ENCODE peak calls at places on chromosome 12, in nine cellular contexts. F is Karpas-422; C is fibroblast of lung; B is CD8-positive, alpha-beta T cell; K is cardiac muscle cell; Q is H1; U is effector memory CD4-positive, alpha-beta T cell; L is lung; I is left lung. G is an unnamed sample. For H3K4me1, the result is how much of the 10 kb centered on the place peaks cover.

GRCh38 chr12:32400114-32400672 is 835 bp downstream of the FGD4 start:
- DNase-seq in F (no peak), C (no peak), B (no peak), K (peak), Q (peak), U (no peak), L (peak), I (no peak), G (no peak)

GRCh38 chr12:99381992-99382391 is 265.6 kb upstream of the GARIN6 start:
- DNase-seq in F (peak), C (no peak), B (no peak), K (no peak), Q (no peak), U (no peak), L (no peak), I (no peak), G (no peak)

GRCh38 chr12:68587448-68587873 is 23.2 kb upstream of the RAP1B start:
- DNase-seq in F (peak), C (no peak), B (peak), K (no peak), Q (no peak), U (no peak), L (no peak), I (no peak), G (no peak)

GRCh38 chr12:70366581-70367267 is 634 bp downstream of the KCNMB4 start:
- DNase-seq in F (peak), C (peak), B (peak), K (peak), Q (peak), U (peak), L (no peak), I (peak), G (peak)

GRCh38 chr12:46453428-46453827 is 80.9 kb upstream of the SLC38A2 start:
- DNase-seq in F (peak), C (no peak), B (no peak), K (no peak), Q (no peak), U (no peak), L (no peak), I (no peak), G (no peak)

GRCh38 chr12:24111101-24111500 is 161.6 kb upstream of the SOX5 start:
- DNase-seq in F (no peak), C (peak), B (no peak), K (no peak), Q (no peak), U (no peak), L (no peak), I (no peak), G (no peak)

GRCh38 chr12:6336079-6336858 is 5.6 kb downstream of the TNFRSF1A start:
- DNase-seq in F (no peak), C (peak), B (peak), K (peak), Q (peak), U (peak), L (peak), I (peak), G (peak)

GRCh38 chr12:27193854-27194544 is 50.1 kb upstream of the STK38L start:
- DNase-seq in F (no peak), C (peak), B (no peak), K (peak), Q (no peak), U (no peak), L (no peak), I (no peak), G (peak)

GRCh38 chr12:26651566-26652188 is 181.3 kb downstream of the ITPR2 start:
- DNase-seq in F (peak), C (peak), B (no peak), K (peak), Q (peak), U (no peak), L (peak), I (no peak), G (no peak)

GRCh38 chr12:89305373-89305772 is 46.9 kb downstream of the DUSP6 start:
- DNase-seq in F (no peak), C (no peak), B (no peak), K (no peak), Q (no peak), U (no peak), L (no peak), I (no peak), G (no peak)

GRCh38 chr12:124681779-124682391 is 114.5 kb upstream of the NCOR2 start:
- DNase-seq in F (no peak), C (peak), B (no peak), K (no peak), Q (no peak), U (no peak), L (no peak), I (no peak), G (peak)
- H3K4me1 ChIP-seq in F (under half), C (under half), B (under half), K (under half), Q (under half), U (under half), L (under half), I (half or more), G (under half)

GRCh38 chr12:56628671-56629458 is 1.3 kb downstream of the BAZ2A start:
- DNase-seq in F (peak), C (peak), B (peak), K (peak), Q (peak), U (peak), L (peak), I (peak), G (peak)
- H3K4me1 ChIP-seq in F (half or more), C (under half), B (half or more), K (half or more), Q (under half), U (under half), L (under half), I (under half), G (under half)

GRCh38 chr12:62653740-62654139 is 187.1 kb downstream of the MON2 start:
- DNase-seq in F (no peak), C (no peak), B (no peak), K (no peak), Q (peak), U (no peak), L (no peak), I (no peak), G (no peak)
- H3K4me1 ChIP-seq in F (under half), C (under half), B (under half), K (under half), Q (under half), U (under half), L (under half), I (under half), G (under half)

GRCh38 chr12:75978677-75979076 is 52.9 kb downstream of the PHLDA1 start:
- DNase-seq in F (no peak), C (no peak), B (no peak), K (no peak), Q (no peak), U (no peak), L (no peak), I (no peak), G (no peak)

GRCh38 chr12:75977952-75978671 is 53.5 kb downstream of the PHLDA1 start:
- DNase-seq in F (no peak), C (peak), B (peak), K (no peak), Q (no peak), U (peak), L (peak), I (peak), G (peak)

GRCh38 chr12:75976113-75976512 is 55.5 kb downstream of the PHLDA1 start:
- DNase-seq in F (no peak), C (no peak), B (no peak), K (no peak), Q (no peak), U (no peak), L (no peak), I (no peak), G (no peak)

GRCh38 chr12:75976913-75977312 is 54.7 kb downstream of the PHLDA1 start:
- DNase-seq in F (no peak), C (no peak), B (no peak), K (no peak), Q (no peak), U (no peak), L (no peak), I (no peak), G (no peak)

DNA sequence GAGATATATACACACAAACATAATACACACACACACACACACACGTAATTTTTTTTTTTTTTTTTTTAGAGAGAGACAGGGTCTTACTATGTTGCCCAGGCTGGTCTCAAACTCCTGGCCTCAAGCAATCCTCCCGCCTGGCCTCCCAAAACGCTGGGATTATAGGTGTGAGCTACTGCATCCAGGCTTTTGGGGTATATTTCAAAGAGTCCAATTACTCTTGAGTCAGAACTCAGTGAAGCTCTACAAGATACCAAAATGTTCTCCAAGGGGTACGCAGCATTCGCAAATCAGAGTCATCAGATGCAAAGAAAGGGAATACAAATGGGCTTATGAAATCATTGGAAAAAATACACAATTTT is 54.0 kb downstream of the PHLDA1 start:
- DNase-seq in F (no peak), C (no peak), B (no peak), K (no peak), Q (no peak), U (no peak), L (no peak), I (no peak), G (no peak)
- H3K4me1 ChIP-seq in F (under half), C (under half), B (under half), K (under half), Q (under half), U (under half), L (under half), I (under half), G (under half)

DNA sequence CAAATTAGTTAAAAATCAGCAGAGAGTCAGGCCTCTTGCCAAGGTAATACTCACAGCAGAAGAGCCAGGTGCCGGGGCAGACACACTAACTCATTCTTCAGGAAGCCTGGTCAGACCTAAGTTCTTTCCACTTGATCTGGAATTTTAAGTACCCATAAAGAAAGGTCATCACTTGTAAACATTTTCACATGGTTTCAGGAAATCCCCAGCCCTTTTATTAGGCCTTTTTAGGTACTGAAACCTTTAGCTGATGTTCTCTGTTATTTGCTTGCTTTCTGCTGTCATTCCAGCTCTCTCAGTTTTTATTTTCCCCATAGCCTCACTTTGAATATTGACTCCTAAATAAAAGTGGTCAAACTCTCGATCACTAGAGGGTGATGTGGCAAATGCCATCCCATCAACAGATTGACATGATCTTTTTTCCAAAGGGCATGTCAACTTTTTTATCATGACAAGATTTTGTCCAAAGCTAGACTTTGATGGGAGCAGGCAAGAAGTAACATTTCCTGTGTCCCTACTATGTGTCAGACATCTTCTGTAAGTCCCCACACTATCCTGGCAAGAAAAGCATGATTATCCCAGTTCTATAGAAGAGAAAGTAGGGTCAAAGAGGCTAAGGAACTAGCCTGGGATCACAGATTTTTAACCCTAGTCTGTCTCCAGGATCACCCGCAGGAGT is 5.7 kb downstream of the ISCU start:
- DNase-seq in F (no peak), C (no peak), B (no peak), K (no peak), Q (no peak), U (no peak), L (no peak), I (no peak), G (no peak)
- H3K4me1 ChIP-seq in F (under half), C (under half), B (half or more), K (under half), Q (under half), U (under half), L (under half), I (under half), G (under half)

GRCh38 chr12:50515587-50515986 is 10.8 kb downstream of the DIP2B start:
- DNase-seq in F (no peak), C (no peak), B (no peak), K (no peak), Q (no peak), U (no peak), L (no peak), I (no peak), G (no peak)

GRCh38 chr12:50520345-50520744 is 15.6 kb downstream of the DIP2B start:
- DNase-seq in F (peak), C (no peak), B (no peak), K (no peak), Q (no peak), U (no peak), L (no peak), I (no peak), G (no peak)

GRCh38 chr12:50518129-50518528 is 13.3 kb downstream of the DIP2B start:
- DNase-seq in F (no peak), C (no peak), B (no peak), K (no peak), Q (no peak), U (no peak), L (no peak), I (no peak), G (no peak)

GRCh38 chr12:50514526-50515276 is 9.9 kb downstream of the DIP2B start:
- DNase-seq in F (no peak), C (no peak), B (no peak), K (no peak), Q (no peak), U (no peak), L (no peak), I (no peak), G (no peak)

GRCh38 chr12:50517456-50518048 is 12.8 kb downstream of the DIP2B start:
- DNase-seq in F (peak), C (peak), B (no peak), K (no peak), Q (no peak), U (no peak), L (no peak), I (no peak), G (no peak)
- H3K4me1 ChIP-seq in F (under half), C (under half), B (half or more), K (under half), Q (under half), U (half or more), L (under half), I (under half), G (under half)

GRCh38 chr12:120260607-120261006 is 4.9 kb downstream of the PXN start:
- DNase-seq in F (no peak), C (no peak), B (no peak), K (no peak), Q (no peak), U (no peak), L (no peak), I (no peak), G (no peak)
- H3K4me1 ChIP-seq in F (under half), C (under half), B (half or more), K (under half), Q (under half), U (half or more), L (under half), I (under half), G (under half)

GRCh38 chr12:122486805-122487426 is 13.8 kb downstream of the ZCCHC8 start:
- DNase-seq in F (no peak), C (no peak), B (no peak), K (no peak), Q (peak), U (no peak), L (no peak), I (no peak), G (no peak)

GRCh38 chr12:122495258-122495657 is 5.5 kb downstream of the ZCCHC8 start:
- DNase-seq in F (no peak), C (no peak), B (no peak), K (no peak), Q (no peak), U (no peak), L (no peak), I (no peak), G (no peak)

GRCh38 chr12:122489038-122489437 is 11.7 kb downstream of the ZCCHC8 start:
- DNase-seq in F (no peak), C (no peak), B (no peak), K (no peak), Q (no peak), U (no peak), L (no peak), I (no peak), G (no peak)

GRCh38 chr12:122491991-122492390 is 8.7 kb downstream of the ZCCHC8 start:
- DNase-seq in F (no peak), C (no peak), B (no peak), K (no peak), Q (no peak), U (no peak), L (no peak), I (no peak), G (no peak)
- H3K4me1 ChIP-seq in F (under half), C (under half), B (under half), K (under half), Q (under half), U (under half), L (under half), I (under half), G (under half)

GRCh38 chr12:14395059-14395778 is 29.7 kb downstream of the ATF7IP start:
- DNase-seq in F (peak), C (no peak), B (no peak), K (no peak), Q (no peak), U (no peak), L (no peak), I (no peak), G (no peak)

GRCh38 chr12:14396071-14396470 is 30.6 kb downstream of the ATF7IP start:
- DNase-seq in F (peak), C (peak), B (no peak), K (peak), Q (no peak), U (no peak), L (no peak), I (no peak), G (no peak)

GRCh38 chr12:14390885-14391530 is 25.5 kb downstream of the ATF7IP start:
- DNase-seq in F (no peak), C (no peak), B (no peak), K (no peak), Q (no peak), U (no peak), L (no peak), I (no peak), G (no peak)

GRCh38 chr12:14393736-14394135 is 28.3 kb downstream of the ATF7IP start:
- DNase-seq in F (no peak), C (no peak), B (no peak), K (no peak), Q (no peak), U (no peak), L (no peak), I (no peak), G (no peak)

DNA sequence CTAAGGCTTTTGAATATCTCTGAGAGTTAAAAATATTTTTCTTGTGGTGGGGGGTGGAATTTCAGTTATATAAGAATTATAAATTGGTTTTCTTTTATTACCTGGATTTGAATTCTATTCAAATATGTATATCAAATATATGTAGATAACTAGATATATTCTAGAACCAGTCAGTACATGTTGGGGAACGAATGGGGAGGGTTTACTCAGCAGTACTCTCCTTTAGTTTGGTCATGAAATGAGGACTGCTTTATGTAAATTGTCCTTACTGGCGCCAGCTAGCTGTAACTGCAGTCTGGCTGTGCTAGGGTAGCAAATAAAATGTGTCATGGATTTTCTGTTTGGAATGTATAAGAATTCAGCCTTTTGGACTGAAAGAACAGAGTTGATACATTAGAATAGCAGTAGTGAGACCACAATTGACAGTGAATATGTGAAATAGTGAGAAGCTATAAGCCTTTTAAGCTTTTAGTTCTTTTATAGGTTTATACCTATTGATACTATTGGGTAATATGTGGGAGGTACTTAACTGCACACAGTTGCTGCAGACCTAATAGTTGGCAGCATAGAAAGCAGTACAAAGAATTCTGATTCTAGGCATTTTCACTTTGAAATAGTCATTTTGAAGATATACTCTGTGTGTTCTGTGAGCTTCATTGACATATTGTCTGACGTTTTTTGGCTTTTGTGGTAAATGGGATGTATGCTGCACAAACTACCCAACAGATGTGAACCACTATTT is 29.0 kb downstream of the ATF7IP start:
- DNase-seq in F (peak), C (peak), B (no peak), K (peak), Q (no peak), U (no peak), L (no peak), I (no peak), G (no peak)
- H3K4me1 ChIP-seq in F (half or more), C (under half), B (half or more), K (under half), Q (under half), U (under half), L (under half), I (under half), G (under half)

GRCh38 chr12:94555687-94556086 is 94.7 kb downstream of the TMCC3 start:
- DNase-seq in F (no peak), C (no peak), B (no peak), K (no peak), Q (no peak), U (no peak), L (no peak), I (no peak), G (no peak)

GRCh38 chr12:94550964-94551363 is 91.3 kb upstream of the CEP83 start:
- DNase-seq in F (no peak), C (no peak), B (no peak), K (no peak), Q (no peak), U (no peak), L (no peak), I (no peak), G (no peak)

GRCh38 chr12:94551810-94552209 is 92.1 kb upstream of the CEP83 start:
- DNase-seq in F (no peak), C (no peak), B (no peak), K (no peak), Q (no peak), U (no peak), L (no peak), I (no peak), G (no peak)

GRCh38 chr12:94553875-94554274 is 94.2 kb upstream of the CEP83 start:
- DNase-seq in F (no peak), C (no peak), B (no peak), K (no peak), Q (no peak), U (no peak), L (no peak), I (no peak), G (no peak)

GRCh38 chr12:94553130-94553519 is 93.5 kb upstream of the CEP83 start:
- DNase-seq in F (no peak), C (peak), B (no peak), K (no peak), Q (no peak), U (no peak), L (no peak), I (no peak), G (no peak)
- H3K4me1 ChIP-seq in F (under half), C (under half), B (under half), K (under half), Q (under half), U (under half), L (under half), I (under half), G (under half)